ENCODE peak calls at places on chromosomes 12 and 14, in eight cellular contexts. J is fibroblast of pulmonary artery, V is left ventricle myocardium inferior, M is fibroblast of villous mesenchyme, O is fibroblast of lung, D is astrocyte of the cerebellum, X is heart left ventricle, Q is lower leg skin. B is an unnamed sample.

GRCh38 chr12:50220357-50221061 is 53.3 kb upstream of the CERS5 start:
- DNase-seq in J (peak), V (no peak), M (peak), O (peak), D (no peak), X (no peak), Q (no peak), B (peak)

GRCh38 chr12:86261142-86261541 is 5.0 kb upstream of the MGAT4C start:
- DNase-seq in J (peak), V (no peak), M (peak), O (peak), D (no peak), X (no peak), Q (no peak), B (no peak)

GRCh38 chr12:102323799-102324198 is 126.2 kb upstream of the PMCH start:
- DNase-seq in J (no peak), V (no peak), M (no peak), O (no peak), D (no peak), X (no peak), Q (no peak), B (no peak)

GRCh38 chr12:56358836-56359532 is 923 bp downstream of the STAT2 start:
- DNase-seq in J (peak), V (no peak), M (peak), O (peak), D (peak), X (no peak), Q (no peak), B (peak)

GRCh38 chr12:1914116-1914911 is 4.1 kb downstream of the CACNA2D4 start:
- DNase-seq in J (no peak), V (no peak), M (no peak), O (no peak), D (no peak), X (no peak), Q (peak), B (no peak)

GRCh38 chr12:7131502-7131866 is 1.3 kb downstream of the CLSTN3 start:
- DNase-seq in J (no peak), V (no peak), M (no peak), O (no peak), D (no peak), X (no peak), Q (no peak), B (no peak)

GRCh38 chr14:97390031-97390729 is 593.0 kb downstream of the VRK1 start:
- DNase-seq in J (no peak), V (no peak), M (no peak), O (no peak), D (no peak), X (no peak), Q (no peak), B (no peak)

GRCh38 chr12:55935742-55936151 is 4.8 kb downstream of the DGKA start:
- DNase-seq in J (no peak), V (peak), M (no peak), O (no peak), D (no peak), X (no peak), Q (peak), B (no peak)

GRCh38 chr14:72849222-72849621 is 44.7 kb downstream of the DPF3 start:
- DNase-seq in J (no peak), V (no peak), M (no peak), O (no peak), D (no peak), X (no peak), Q (no peak), B (no peak)

GRCh38 chr12:22529281-22530060 is 14.9 kb downstream of the C2CD5 start:
- DNase-seq in J (peak), V (no peak), M (peak), O (peak), D (no peak), X (no peak), Q (no peak), B (no peak)

GRCh38 chr14:49427117-49427516 is 159.1 kb downstream of the RPS29 start:
- DNase-seq in J (no peak), V (no peak), M (no peak), O (no peak), D (no peak), X (no peak), Q (no peak), B (no peak)

GRCh38 chr12:57813971-57814771 is 4.4 kb downstream of the AVIL start:
- DNase-seq in J (peak), V (no peak), M (peak), O (peak), D (no peak), X (no peak), Q (no peak), B (no peak)

GRCh38 chr14:71309756-71310155 is 402.5 kb downstream of the PCNX1 start:
- DNase-seq in J (no peak), V (no peak), M (no peak), O (no peak), D (no peak), X (no peak), Q (no peak), B (no peak)

GRCh38 chr12:124632510-124632909 is 65.1 kb upstream of the NCOR2 start:
- DNase-seq in J (peak), V (no peak), M (no peak), O (no peak), D (no peak), X (no peak), Q (no peak), B (no peak)

GRCh38 chr14:59918824-59919581 is 941 bp upstream of the LRRC9 start:
- DNase-seq in J (peak), V (no peak), M (peak), O (peak), D (peak), X (no peak), Q (no peak), B (no peak)

GRCh38 chr12:16228067-16228466 is 49.4 kb downstream of the SLC15A5 start:
- DNase-seq in J (no peak), V (no peak), M (no peak), O (no peak), D (no peak), X (no peak), Q (no peak), B (no peak)

GRCh38 chr12:990308-990648 is 745 bp upstream of the ERC1 start:
- DNase-seq in J (peak), V (peak), M (peak), O (peak), D (peak), X (peak), Q (peak), B (no peak)

GRCh38 chr12:24752763-24753462 is 196.0 kb downstream of the BCAT1 start:
- DNase-seq in J (no peak), V (no peak), M (no peak), O (no peak), D (no peak), X (no peak), Q (no peak), B (no peak)

GRCh38 chr12:110109037-110109836 is 14.9 kb upstream of the IFT81 start:
- DNase-seq in J (peak), V (peak), M (peak), O (peak), D (peak), X (peak), Q (peak), B (peak)

GRCh38 chr12:51529586-51529985 is 61.4 kb upstream of the SCN8A start:
- DNase-seq in J (no peak), V (no peak), M (no peak), O (no peak), D (no peak), X (no peak), Q (peak), B (no peak)

GRCh38 chr12:113261847-113262470 is 40.7 kb downstream of the TPCN1 start:
- DNase-seq in J (peak), V (no peak), M (peak), O (peak), D (no peak), X (no peak), Q (no peak), B (no peak)

GRCh38 chr12:123705935-123706334 is 6.2 kb upstream of the ATP6V0A2 start:
- DNase-seq in J (peak), V (no peak), M (no peak), O (no peak), D (no peak), X (no peak), Q (no peak), B (no peak)

GRCh38 chr12:87661770-87662402 is 367.3 kb downstream of the C12orf50 start:
- DNase-seq in J (no peak), V (no peak), M (peak), O (peak), D (no peak), X (no peak), Q (no peak), B (no peak)

GRCh38 chr12:54950071-54950727 is 34.4 kb downstream of the TESPA1 start:
- DNase-seq in J (no peak), V (no peak), M (no peak), O (no peak), D (no peak), X (no peak), Q (no peak), B (no peak)

GRCh38 chr12:61490732-61491498 is 769.3 kb upstream of the USP15 start:
- DNase-seq in J (no peak), V (no peak), M (no peak), O (no peak), D (peak), X (no peak), Q (no peak), B (no peak)

GRCh38 chr12:61487728-61488127 is 772.5 kb upstream of the USP15 start:
- DNase-seq in J (no peak), V (no peak), M (no peak), O (no peak), D (no peak), X (no peak), Q (no peak), B (no peak)
- TF ChIP-seq CTCF in J (no peak), V (no peak), M (no peak), O (no peak), D (no peak), X (no peak), Q (no peak), B (no peak)

DNA sequence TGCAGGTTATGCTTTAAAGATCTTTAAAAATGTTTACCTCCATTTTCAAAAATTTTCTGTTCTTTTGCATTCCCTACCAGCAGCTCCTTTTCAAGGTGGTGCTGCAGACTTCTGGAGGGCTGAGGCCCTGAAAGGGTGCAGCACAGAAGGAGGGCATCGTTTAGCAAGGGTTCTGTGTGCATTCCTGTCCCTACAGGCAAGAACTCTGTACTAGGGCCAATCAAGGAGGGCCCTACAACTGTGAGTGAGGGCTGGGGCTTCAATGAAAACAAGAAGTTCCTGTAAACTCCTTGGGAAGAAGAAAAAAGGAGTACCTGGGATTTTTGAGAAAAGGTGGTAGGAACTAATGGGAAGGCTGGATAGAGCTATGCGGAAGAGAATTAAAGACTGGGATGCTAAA is 50.7 kb upstream of the CSRP2 start:
- DNase-seq in J (no peak), V (no peak), M (no peak), O (no peak), D (no peak), X (no peak), Q (no peak), B (no peak)
- H3K4me3 ChIP-seq in J (no peak), V (no peak), M (no peak), O (no peak), D (no peak), X (no peak), Q (no peak), B (no peak)

GRCh38 chr12:70847871-70848270 is 72.7 kb downstream of the PTPRR start:
- DNase-seq in J (no peak), V (no peak), M (peak), O (no peak), D (no peak), X (no peak), Q (no peak), B (no peak)

GRCh38 chr12:70845268-70845667 is 75.3 kb downstream of the PTPRR start:
- DNase-seq in J (no peak), V (no peak), M (no peak), O (no peak), D (no peak), X (no peak), Q (no peak), B (no peak)

GRCh38 chr12:70853326-70853725 is 67.2 kb downstream of the PTPRR start:
- DNase-seq in J (peak), V (no peak), M (peak), O (peak), D (peak), X (no peak), Q (no peak), B (peak)

GRCh38 chr12:70852416-70853150 is 68.0 kb downstream of the PTPRR start:
- DNase-seq in J (no peak), V (no peak), M (no peak), O (no peak), D (no peak), X (no peak), Q (no peak), B (no peak)

DNA sequence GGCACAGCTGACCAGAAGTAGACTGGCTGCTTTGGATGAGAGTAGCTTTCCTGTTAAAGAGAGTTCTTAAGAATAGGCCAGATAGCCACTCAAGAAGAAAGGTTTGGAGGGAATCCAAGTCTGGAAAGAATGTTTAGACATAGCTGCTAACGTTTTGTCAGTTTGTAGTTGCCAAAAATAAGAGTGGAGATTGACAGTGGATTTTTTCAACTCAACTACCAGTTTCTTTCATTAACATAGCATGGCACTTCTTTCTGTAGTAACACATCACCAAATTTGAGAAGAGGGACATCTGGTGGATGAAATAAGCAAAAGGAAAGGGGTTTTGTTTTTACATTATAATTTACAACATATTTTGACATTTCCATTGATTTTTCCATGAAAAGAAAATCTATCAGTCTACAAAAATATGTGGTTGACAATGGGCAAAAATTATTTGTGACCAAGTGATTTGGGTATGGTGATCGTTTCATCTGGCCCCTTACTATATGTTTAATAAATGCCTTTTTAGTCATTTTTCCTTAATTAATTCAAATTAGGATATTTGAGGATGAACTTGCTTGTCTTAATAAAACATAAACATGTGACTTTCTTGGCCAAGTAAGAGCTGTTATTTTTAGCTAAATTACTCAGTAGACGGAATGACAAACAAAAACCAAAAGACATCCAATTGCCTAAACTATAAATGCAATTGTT is 71.1 kb downstream of the PTPRR start:
- DNase-seq in J (peak), V (no peak), M (peak), O (peak), D (peak), X (no peak), Q (no peak), B (no peak)
- TF ChIP-seq CTCF in J (peak), V (peak), M (peak), O (peak), D (peak), X (peak), Q (no peak), B (peak)

DNA sequence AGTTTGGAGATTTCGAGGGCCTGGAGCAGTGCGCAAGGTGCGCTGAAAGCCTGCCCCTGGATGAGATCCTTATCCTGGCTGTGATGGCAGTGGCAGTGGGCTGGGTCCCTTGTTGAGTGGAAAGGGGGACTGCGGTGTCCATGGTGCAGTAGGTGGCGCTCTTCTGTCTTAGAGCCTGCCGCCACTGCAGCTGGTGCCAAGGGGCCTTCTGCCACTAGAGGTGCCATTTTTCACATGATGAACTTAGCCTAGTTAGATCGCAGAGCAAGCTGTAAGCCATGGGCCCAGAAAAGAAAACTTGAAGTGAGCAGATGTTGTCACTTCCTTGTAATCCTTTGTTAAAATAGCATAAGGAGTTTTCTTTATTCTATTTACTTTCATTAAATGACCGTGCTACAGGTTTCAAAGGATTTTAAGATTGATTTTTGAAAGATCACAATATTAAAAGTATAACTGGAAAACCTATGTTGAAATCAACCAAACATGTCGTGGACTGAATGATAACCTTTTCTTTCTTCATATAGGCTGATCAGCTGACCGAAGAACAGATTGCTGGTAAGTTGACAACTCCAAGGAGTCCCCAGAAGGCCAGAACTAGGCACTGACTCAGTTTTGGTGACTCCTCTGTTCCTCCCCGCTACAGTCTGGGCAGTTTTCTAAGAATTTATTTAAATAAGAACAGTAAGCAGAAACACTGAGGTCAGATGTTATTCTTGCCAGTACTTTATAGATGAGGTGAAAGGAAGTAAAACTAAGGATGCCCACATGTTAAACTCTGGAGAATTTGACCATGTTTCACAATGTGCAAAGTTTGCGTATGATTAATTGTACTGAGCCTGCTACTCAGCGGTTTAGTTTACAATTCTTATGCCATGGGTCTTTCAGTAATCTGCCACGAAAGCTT is 3.0 kb downstream of the CALM1 start:
- DNase-seq in J (peak), V (peak), M (peak), O (peak), D (peak), X (peak), Q (peak), B (peak)
- H3K4me3 ChIP-seq in J (no peak), V (peak), M (no peak), O (peak), D (peak), X (peak), Q (no peak), B (peak)

GRCh38 chr12:107402041-107403022 is 283.3 kb upstream of the PWP1 start:
- DNase-seq in J (peak), V (no peak), M (peak), O (peak), D (peak), X (no peak), Q (no peak), B (no peak)
- TF ChIP-seq CTCF in J (peak), V (peak), M (peak), O (peak), D (peak), X (peak), Q (no peak), B (peak)

GRCh38 chr14:64549016-64549415 is 745 bp upstream of the PPP1R36 start:
- DNase-seq in J (no peak), V (no peak), M (peak), O (no peak), D (no peak), X (no peak), Q (no peak), B (no peak)

GRCh38 chr14:64554551-64554950 is 4.8 kb downstream of the PPP1R36 start:
- DNase-seq in J (no peak), V (no peak), M (no peak), O (no peak), D (no peak), X (no peak), Q (no peak), B (no peak)

GRCh38 chr14:64550539-64551333 is 975 bp downstream of the PPP1R36 start:
- DNase-seq in J (no peak), V (no peak), M (no peak), O (no peak), D (no peak), X (no peak), Q (no peak), B (no peak)

GRCh38 chr14:64544607-64545312 is 4.2 kb downstream of the HSPA2 start:
- DNase-seq in J (no peak), V (no peak), M (peak), O (no peak), D (no peak), X (no peak), Q (no peak), B (no peak)

GRCh38 chr14:64549805-64550538 is at the start of gene PPP1R36:
- DNase-seq in J (no peak), V (peak), M (peak), O (peak), D (no peak), X (peak), Q (peak), B (no peak)
- H3K4me3 ChIP-seq in J (no peak), V (peak), M (peak), O (peak), D (peak), X (peak), Q (peak), B (peak)

GRCh38 chr14:100540141-100540925 is 46.9 kb downstream of the BEGAIN start:
- DNase-seq in J (no peak), V (peak), M (no peak), O (no peak), D (no peak), X (peak), Q (peak), B (no peak)
- TF ChIP-seq CTCF in J (peak), V (peak), M (peak), O (no peak), D (peak), X (no peak), Q (no peak), B (peak)

GRCh38 chr12:120367252-120367923 is 1.6 kb downstream of the MSI1 start:
- DNase-seq in J (no peak), V (no peak), M (no peak), O (no peak), D (no peak), X (no peak), Q (no peak), B (no peak)

GRCh38 chr12:120368789-120369475 is at the start of gene MSI1:
- DNase-seq in J (no peak), V (no peak), M (no peak), O (no peak), D (no peak), X (no peak), Q (no peak), B (no peak)

GRCh38 chr12:120369476-120370342 is 745 bp upstream of the MSI1 start:
- DNase-seq in J (no peak), V (no peak), M (no peak), O (no peak), D (no peak), X (no peak), Q (no peak), B (no peak)

GRCh38 chr12:120366884-120367251 is 2.1 kb downstream of the MSI1 start:
- DNase-seq in J (no peak), V (no peak), M (no peak), O (no peak), D (no peak), X (no peak), Q (no peak), B (no peak)

GRCh38 chr12:120367924-120368788 is 808 bp downstream of the MSI1 start:
- DNase-seq in J (no peak), V (no peak), M (no peak), O (no peak), D (no peak), X (no peak), Q (no peak), B (no peak)
- H3K4me3 ChIP-seq in J (no peak), V (peak), M (no peak), O (no peak), D (peak), X (peak), Q (peak), B (no peak)

B was measured in AG09309.